ENCODE peak calls at places on chromosomes 11 and 22, in six cellular contexts. Q is AG09309, E is psoas muscle, I is tibial nerve, M is glutamatergic neuron, X is HFF-Myc. O is an unnamed sample.

GRCh38 chr11:120388261-120388660 is 52.0 kb downstream of the ARHGEF12 start:
- DNase-seq in X (no peak), M (no peak), E (no peak), Q (no peak), I (no peak), O (no peak)

GRCh38 chr11:35088676-35089075 is 50.3 kb upstream of the CD44 start:
- DNase-seq in X (no peak), E (no peak), Q (no peak), I (no peak), M (no peak), O (no peak)

GRCh38 chr22:45537734-45538181 is 35.1 kb downstream of the FBLN1 start:
- DNase-seq in X (no peak), M (no peak), Q (peak; percentile 71), I (no peak), E (peak; percentile 55), O (no peak)

GRCh38 chr22:30562391-30562790 is 12.1 kb downstream of the GAL3ST1 start:
- DNase-seq in I (no peak), Q (no peak), E (no peak), M (no peak), X (no peak), O (no peak)

GRCh38 chr22:21876486-21877176 is 9.2 kb upstream of the MAPK1 start:
- DNase-seq in X (no peak), I (no peak), M (no peak), Q (peak; percentile 74), E (no peak), O (no peak)

GRCh38 chr11:114110948-114111347 is 51.4 kb downstream of the ZBTB16 start:
- DNase-seq in X (no peak), I (no peak), M (no peak), E (no peak), Q (no peak), O (no peak)

GRCh38 chr11:3962406-3962840 is 107.0 kb downstream of the STIM1 start:
- DNase-seq in I (no peak), X (no peak), M (no peak), E (no peak), Q (no peak), O (no peak)

GRCh38 chr11:10456519-10456918 is 1.5 kb downstream of the AMPD3 start:
- DNase-seq in Q (no peak), E (no peak), M (peak; percentile 35), I (no peak), X (no peak), O (no peak)

GRCh38 chr11:132744771-132745170 is 787.5 kb downstream of the OPCML start:
- DNase-seq in Q (peak; percentile 14), M (no peak), E (no peak), X (no peak), I (no peak), O (no peak)

GRCh38 chr11:123473941-123474668 is 44.0 kb downstream of the GRAMD1B start:
- DNase-seq in I (no peak), X (no peak), Q (peak; percentile 91), E (no peak), M (no peak), O (no peak)

GRCh38 chr22:44660051-44660830 is 41.8 kb upstream of the PRR5 start:
- DNase-seq in Q (no peak), X (no peak), E (no peak), M (peak; percentile 10), I (no peak), O (no peak)

GRCh38 chr22:49589301-49589700 is 238.4 kb downstream of the BRD1 start:
- DNase-seq in M (no peak), X (no peak), Q (no peak), I (no peak), E (no peak), O (no peak)

GRCh38 chr11:1307998-1308744 is 1.3 kb downstream of the TOLLIP start:
- DNase-seq in Q (no peak), M (no peak), E (no peak), I (no peak), X (no peak), O (no peak)

GRCh38 chr11:72307439-72307838 is 63.5 kb upstream of the PHOX2A start:
- DNase-seq in I (no peak), Q (no peak), M (no peak), E (no peak), X (no peak), O (no peak)

GRCh38 chr11:1401656-1402221 is 12.0 kb downstream of the BRSK2 start:
- DNase-seq in I (no peak), E (peak; percentile 70), X (peak; percentile 9), M (peak; percentile 35), Q (no peak), O (peak; percentile 92)

GRCh38 chr11:47186937-47187681 is 875 bp upstream of the PACSIN3 start:
- DNase-seq in E (peak; percentile 69), X (no peak), M (peak; percentile 62), Q (no peak), I (peak; percentile 50), O (no peak)

GRCh38 chr22:46335201-46336118 is at the start of gene TRMU:
- DNase-seq in M (peak; percentile 88), I (peak; percentile 66), E (peak; percentile 90), Q (peak; percentile 47), X (peak; percentile 31), O (peak; percentile 76)

GRCh38 chr22:20957691-20958440 is 9.2 kb upstream of the AIFM3 start:
- DNase-seq in I (no peak), M (peak; percentile 46), E (no peak), Q (no peak), X (no peak), O (no peak)

GRCh38 chr22:46245515-46245914 is 4.6 kb downstream of the CDPF1 start:
- DNase-seq in X (no peak), I (no peak), M (no peak), Q (no peak), E (peak; percentile 61), O (no peak)

GRCh38 chr11:117189941-117190544 is 9.1 kb upstream of the TAGLN start:
- DNase-seq in M (peak; percentile 8), I (no peak), X (no peak), Q (no peak), E (no peak), O (no peak)

GRCh38 chr11:77019976-77020591 is 14.1 kb upstream of the B3GNT6 start:
- DNase-seq in X (peak; percentile 7), Q (no peak), M (no peak), E (no peak), I (no peak), O (no peak)

GRCh38 chr11:9143726-9144125 is 52.3 kb upstream of the SCUBE2 start:
- DNase-seq in M (no peak), I (no peak), Q (no peak), X (no peak), E (no peak), O (no peak)

GRCh38 chr11:92557848-92558247 is 333.2 kb downstream of the FAT3 start:
- DNase-seq in M (no peak), X (no peak), E (no peak), Q (no peak), I (no peak), O (no peak)

DNA sequence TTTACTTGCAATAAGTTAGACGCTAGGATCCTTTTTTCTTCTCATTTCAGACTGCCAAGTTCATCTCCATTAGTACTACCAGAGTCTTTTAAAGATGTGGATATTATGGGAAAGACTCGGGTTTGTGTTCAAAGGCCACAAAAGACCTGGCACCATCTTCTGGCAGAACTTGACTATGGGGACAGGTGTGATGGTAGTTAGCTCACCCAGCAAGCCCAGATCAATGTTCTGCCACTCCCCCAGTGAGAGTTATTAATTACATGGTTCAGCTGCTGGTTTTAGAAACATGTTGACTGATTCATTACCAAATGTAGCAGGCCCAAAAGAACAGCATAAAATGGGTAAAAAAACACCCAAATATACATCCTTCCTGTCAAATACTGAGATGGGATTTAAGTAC is 333.5 kb upstream of the PITPNB start:
- DNase-seq in E (no peak), I (no peak), Q (no peak), M (no peak), X (no peak), O (no peak)
- TF ChIP-seq CTCF in E (no peak), I (no peak), Q (no peak), M (no peak), X (no peak), O (no peak)

DNA sequence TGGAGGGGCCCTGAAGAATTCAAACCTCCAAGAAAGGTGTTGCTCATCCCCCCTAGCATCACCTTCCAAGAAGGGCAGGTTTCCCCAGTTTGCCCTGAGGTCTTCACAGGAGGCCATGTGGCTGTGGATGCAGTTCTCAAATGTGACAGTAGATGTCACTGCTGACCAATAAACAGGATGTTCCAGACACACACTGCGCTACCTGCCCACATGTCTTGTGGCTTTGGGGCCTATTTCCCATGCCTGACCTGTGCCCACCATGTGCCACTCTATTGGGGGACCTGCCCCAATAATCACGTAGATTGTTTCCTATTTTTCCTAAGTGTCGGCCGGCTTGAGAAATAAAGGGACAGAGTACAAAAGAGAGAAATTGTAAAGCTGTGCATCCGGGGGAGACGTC is 4.5 kb downstream of the GSTT2 start:
- DNase-seq in M (no peak), I (no peak), X (peak; percentile 21), Q (no peak), E (no peak), O (no peak)
- TF ChIP-seq CTCF in M (no peak), I (no peak), X (peak; percentile 77), Q (no peak), E (peak; percentile 80), O (no peak)

DNA sequence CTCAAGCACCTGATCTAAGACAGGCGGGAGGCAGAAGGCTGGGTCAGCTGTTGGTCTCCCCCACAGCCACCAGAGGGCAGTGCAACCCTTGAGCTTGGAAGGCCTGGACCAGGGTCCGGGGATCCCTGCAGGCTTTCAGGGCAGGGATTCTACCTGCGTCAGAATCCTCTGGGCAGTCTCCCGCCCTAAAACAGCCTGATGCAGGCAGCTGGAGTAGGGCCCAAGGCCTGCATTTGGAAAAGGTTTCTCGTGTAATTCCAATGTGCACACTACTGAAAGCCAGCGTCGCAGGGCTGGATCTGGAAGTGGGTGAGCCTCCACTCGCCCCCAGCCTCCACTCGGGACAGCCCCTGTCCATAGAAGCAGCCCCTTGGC is 31.8 kb downstream of the BID start:
- DNase-seq in I (no peak), E (peak; percentile 56), M (peak; percentile 89), X (peak; percentile 51), Q (no peak), O (peak; percentile 85)
- TF ChIP-seq CTCF in I (peak; percentile 79), E (peak; percentile 69), M (peak; percentile 80), X (peak; percentile 82), Q (peak; percentile 84), O (peak; percentile 79)

DNA sequence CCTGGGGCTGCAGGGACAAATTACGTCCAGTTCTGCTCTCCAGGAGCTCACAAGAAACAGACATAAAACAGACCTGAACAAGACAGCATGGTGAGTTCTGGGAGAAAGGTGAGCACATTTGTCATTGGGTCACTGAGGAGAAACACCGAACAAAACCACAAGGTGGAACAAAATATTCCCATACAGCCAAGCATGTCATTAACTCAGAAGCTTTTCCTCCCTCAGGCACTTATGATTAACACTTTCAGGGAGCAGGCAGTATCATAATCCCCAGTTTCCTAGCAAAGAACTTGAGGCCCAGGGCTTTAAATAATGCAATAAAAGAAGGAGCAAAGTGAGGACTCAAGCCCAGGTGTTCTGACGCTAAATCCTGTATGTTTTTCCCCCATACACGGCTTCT is 43.0 kb downstream of the P4HA3 start:
- DNase-seq in X (no peak), M (no peak), Q (no peak), E (no peak), I (no peak), O (no peak)
- TF ChIP-seq CTCF in X (no peak), M (no peak), Q (no peak), E (no peak), I (no peak), O (no peak)

O was measured in mesothelial cell of epicardium.